ENCODE peak calls at places on chromosomes 13 and 19, in nine cellular contexts. Q is A172; E is activated CD4-positive, alpha-beta T cell treated with anti-CD3 and anti-CD28 coated beads, Interleukin-2, amount 50 U/mL, for 24 hours; A is CD4-positive, alpha-beta memory T cell; C is progenitor cell of endocrine pancreas; H is fibroblast of the aortic adventitia; R is foreskin melanocyte; V is GM04503; G is activated naive CD4-positive, alpha-beta T cell treated with anti-CD3 and anti-CD28 coated beads for 36 hours. O is an unnamed sample.

GRCh38 chr19:40739871-40740703 is 10.2 kb downstream of the ACTMAP start:
- DNase-seq in A (no peak), E (no peak), H (no peak), V (no peak), C (no peak), G (no peak), R (no peak), Q (no peak), O (no peak)

GRCh38 chr13:77222000-77222690 is 104.7 kb downstream of the MYCBP2 start:
- DNase-seq in Q (no peak), C (no peak), H (no peak), E (no peak), G (no peak), R (no peak), V (no peak), A (no peak), O (no peak)

GRCh38 chr13:48595330-48596127 is 58.2 kb upstream of the CYSLTR2 start:
- DNase-seq in R (peak; percentile 72), G (peak; percentile 75), Q (peak; percentile 53), A (peak; percentile 71), H (peak; percentile 83), C (peak; percentile 13), V (no peak), E (peak; percentile 52), O (peak; percentile 73)

GRCh38 chr19:3284759-3285646 is 60.5 kb downstream of the CELF5 start:
- DNase-seq in Q (peak; percentile 36), G (peak; percentile 94), R (no peak), H (peak; percentile 38), V (no peak), E (peak; percentile 51), C (peak; percentile 77), A (peak; percentile 72), O (peak; percentile 81)

GRCh38 chr13:77028202-77028601 is 1.2 kb upstream of the FBXL3 start:
- DNase-seq in G (peak; percentile 22), E (no peak), Q (peak; percentile 40), H (peak; percentile 42), V (no peak), A (no peak), R (no peak), C (no peak), O (no peak)

GRCh38 chr13:98461525-98462240 is 115.2 kb downstream of the STK24 start:
- DNase-seq in A (no peak), C (no peak), Q (no peak), R (no peak), G (no peak), V (no peak), H (no peak), E (no peak), O (no peak)

GRCh38 chr13:42048625-42049453 is at the start of gene DGKH:
- DNase-seq in A (peak; percentile 57), E (peak; percentile 33), R (no peak), C (peak; percentile 52), Q (peak; percentile 40), V (no peak), H (peak; percentile 71), G (peak; percentile 71), O (peak; percentile 73)

GRCh38 chr19:33777753-33778088 is 18.9 kb upstream of the KCTD15 start:
- DNase-seq in R (no peak), H (no peak), C (no peak), V (no peak), Q (no peak), G (no peak), A (peak; percentile 8), E (no peak), O (no peak)

GRCh38 chr19:14467391-14467790 is 7.8 kb downstream of the PTGER1 start:
- DNase-seq in A (no peak), V (no peak), C (no peak), R (no peak), H (no peak), Q (no peak), G (no peak), E (no peak), O (no peak)

GRCh38 chr19:5032101-5032967 is 63.4 kb downstream of the KDM4B start:
- DNase-seq in C (no peak), V (no peak), R (no peak), E (no peak), A (no peak), Q (peak; percentile 57), G (no peak), H (no peak), O (peak; percentile 13)

GRCh38 chr19:6723108-6723618 is 2.7 kb upstream of the C3 start:
- DNase-seq in H (peak; percentile 76), E (no peak), G (no peak), Q (peak; percentile 51), A (no peak), C (no peak), V (no peak), R (no peak), O (no peak)

GRCh38 chr19:17109962-17110598 is 34.5 kb downstream of the MYO9B start:
- DNase-seq in A (no peak), Q (no peak), G (peak; percentile 28), C (no peak), R (no peak), H (no peak), V (no peak), E (no peak), O (no peak)

GRCh38 chr19:42455621-42456081 is 12.9 kb upstream of the CXCL17 start:
- DNase-seq in C (no peak), E (no peak), V (no peak), Q (peak; percentile 70), R (no peak), A (no peak), H (no peak), G (no peak), O (peak; percentile 89)

GRCh38 chr19:31220540-31220939 is 128.7 kb downstream of the TSHZ3 start:
- DNase-seq in E (peak; percentile 21), V (no peak), R (no peak), H (no peak), Q (peak; percentile 30), A (peak; percentile 49), C (no peak), G (peak; percentile 60), O (no peak)

GRCh38 chr13:77698211-77699058 is 948 bp downstream of the SLAIN1 start:
- DNase-seq in V (no peak), G (peak; percentile 58), R (peak; percentile 10), Q (no peak), E (peak; percentile 25), H (no peak), C (peak; percentile 45), A (peak; percentile 72), O (peak; percentile 36)

GRCh38 chr13:53854321-53854720 is 825.7 kb downstream of the OLFM4 start:
- DNase-seq in Q (no peak), A (no peak), R (no peak), E (no peak), V (no peak), C (no peak), G (no peak), H (no peak), O (no peak)

GRCh38 chr19:35211545-35212230 is 16.9 kb downstream of the FAM187B start:
- DNase-seq in V (no peak), A (peak; percentile 94), H (no peak), G (peak; percentile 79), C (no peak), Q (no peak), E (peak; percentile 47), R (no peak), O (no peak)

GRCh38 chr13:45691251-45691650 is 10.9 kb upstream of the CBY2 start:
- DNase-seq in Q (no peak), G (no peak), E (no peak), A (no peak), C (no peak), R (no peak), V (no peak), H (no peak), O (no peak)

GRCh38 chr13:47858678-47859050 is 142.4 kb downstream of the SUCLA2 start:
- DNase-seq in A (no peak), Q (peak; percentile 23), E (no peak), H (peak; percentile 27), V (peak; percentile 36), G (no peak), R (no peak), C (no peak), O (peak; percentile 18)

GRCh38 chr13:47976325-47976724 is 24.7 kb downstream of the SUCLA2 start:
- DNase-seq in H (peak; percentile 26), R (peak; percentile 68), E (no peak), G (no peak), A (no peak), Q (no peak), C (no peak), V (no peak), O (no peak)

GRCh38 chr13:98300956-98301641 is 124.0 kb upstream of the RNF113B start:
- DNase-seq in A (no peak), R (no peak), V (peak; percentile 43), H (peak; percentile 28), C (no peak), G (no peak), Q (peak; percentile 37), E (no peak), O (peak; percentile 85)

GRCh38 chr13:98570929-98571372 is 6.0 kb downstream of the STK24 start:
- DNase-seq in R (no peak), A (peak; percentile 65), E (no peak), C (no peak), H (no peak), Q (peak; percentile 87), V (no peak), G (peak; percentile 62), O (peak; percentile 96)

GRCh38 chr19:39351537-39352037 is 9.4 kb downstream of the SAMD4B start:
- DNase-seq in E (peak; percentile 51), A (peak; percentile 17), R (peak; percentile 26), H (peak; percentile 46), V (no peak), G (peak; percentile 82), Q (no peak), C (no peak), O (no peak)

GRCh38 chr13:48199404-48199991 is 33.5 kb upstream of the ITM2B start:
- DNase-seq in C (no peak), G (peak; percentile 6), E (no peak), R (no peak), H (no peak), Q (no peak), V (no peak), A (no peak), O (no peak)

GRCh38 chr19:35253316-35254286 is 4.8 kb downstream of the LSR start:
- DNase-seq in G (peak; percentile 1), C (no peak), E (no peak), Q (no peak), R (no peak), V (no peak), H (no peak), A (no peak), O (no peak)

GRCh38 chr19:16537111-16537510 is 5.1 kb downstream of the CHERP start:
- DNase-seq in C (no peak), Q (no peak), R (no peak), H (no peak), A (no peak), V (no peak), E (no peak), G (no peak), O (no peak)

GRCh38 chr19:1622541-1622940 is 17.3 kb upstream of the UQCR11 start:
- DNase-seq in R (no peak), A (no peak), H (no peak), C (no peak), G (no peak), Q (no peak), V (no peak), E (no peak), O (no peak)

GRCh38 chr19:43936219-43936618 is 1.1 kb upstream of the ZNF45 start:
- DNase-seq in V (no peak), C (no peak), R (no peak), G (no peak), A (no peak), E (no peak), Q (no peak), H (no peak), O (no peak)

GRCh38 chr13:52830946-52831345 is 17.5 kb downstream of the PCDH8 start:
- DNase-seq in H (no peak), A (no peak), V (no peak), E (no peak), C (no peak), R (no peak), G (no peak), Q (peak; percentile 69), O (no peak)

O was measured in SW480.